ENCODE peak calls at places on chromosomes 7 and 10, in seven cellular contexts. One of them, this sample, is unnamed.

GRCh38 chr10:22615819-22616499 is 98.4 kb downstream of the PIP4K2A start:
- DNase-seq in neural crest cell: peak; percentile 16
- DNase-seq in B cell: peak; percentile 64
- DNase-seq in lower leg skin: no peak
- DNase-seq in PC-9: peak; percentile 32
- DNase-seq in tibial artery: peak; percentile 50
- DNase-seq in GM12865: peak; percentile 81
- DNase-seq in this sample: no peak

GRCh38 chr7:152108359-152108758 is 82.9 kb downstream of the GALNT11 start:
- DNase-seq in neural crest cell: no peak
- DNase-seq in B cell: no peak
- DNase-seq in lower leg skin: no peak
- DNase-seq in PC-9: no peak
- DNase-seq in tibial artery: no peak
- DNase-seq in GM12865: no peak
- DNase-seq in this sample: no peak

GRCh38 chr10:6275022-6275997 is 72.6 kb downstream of the PFKFB3 start:
- DNase-seq in neural crest cell: peak; percentile 12
- DNase-seq in B cell: peak; percentile 52
- DNase-seq in lower leg skin: peak; percentile 98
- DNase-seq in PC-9: peak; percentile 94
- DNase-seq in tibial artery: peak; percentile 92
- DNase-seq in GM12865: peak; percentile 92
- DNase-seq in this sample: no peak

GRCh38 chr10:78267598-78267997 is 233.9 kb downstream of the RPS24 start:
- DNase-seq in neural crest cell: no peak
- DNase-seq in B cell: no peak
- DNase-seq in lower leg skin: no peak
- DNase-seq in PC-9: no peak
- DNase-seq in tibial artery: no peak
- DNase-seq in GM12865: no peak
- DNase-seq in this sample: no peak

GRCh38 chr7:128934361-128935352 is 3.1 kb upstream of the IRF5 start:
- DNase-seq in neural crest cell: no peak
- DNase-seq in B cell: peak; percentile 77
- DNase-seq in lower leg skin: peak; percentile 84
- DNase-seq in PC-9: no peak
- DNase-seq in tibial artery: no peak
- DNase-seq in GM12865: peak; percentile 93
- DNase-seq in this sample: no peak

GRCh38 chr10:38094923-38095574 is 912 bp downstream of the ZNF37A start:
- DNase-seq in neural crest cell: no peak
- DNase-seq in B cell: peak; percentile 7
- DNase-seq in lower leg skin: no peak
- DNase-seq in PC-9: no peak
- DNase-seq in tibial artery: no peak
- DNase-seq in GM12865: peak; percentile 10
- DNase-seq in this sample: no peak

GRCh38 chr10:46231087-46231486 is 55.7 kb upstream of the ANTXRL start:
- DNase-seq in neural crest cell: no peak
- DNase-seq in B cell: no peak
- DNase-seq in lower leg skin: peak; percentile 76
- DNase-seq in PC-9: no peak
- DNase-seq in tibial artery: no peak
- DNase-seq in GM12865: no peak
- DNase-seq in this sample: no peak

GRCh38 chr10:106320876-106321275 is 843.6 kb downstream of the SORCS1 start:
- DNase-seq in neural crest cell: no peak
- DNase-seq in B cell: no peak
- DNase-seq in lower leg skin: no peak
- DNase-seq in PC-9: no peak
- DNase-seq in tibial artery: no peak
- DNase-seq in GM12865: no peak
- DNase-seq in this sample: no peak

GRCh38 chr10:124653811-124654651 is 90.1 kb downstream of the FAM53B start:
- DNase-seq in neural crest cell: no peak
- DNase-seq in B cell: no peak
- DNase-seq in lower leg skin: no peak
- DNase-seq in PC-9: no peak
- DNase-seq in tibial artery: peak; percentile 45
- DNase-seq in GM12865: no peak
- DNase-seq in this sample: no peak

GRCh38 chr10:43075612-43076003 is 1.3 kb upstream of the RET start:
- DNase-seq in neural crest cell: no peak
- DNase-seq in B cell: no peak
- DNase-seq in lower leg skin: no peak
- DNase-seq in PC-9: no peak
- DNase-seq in tibial artery: no peak
- DNase-seq in GM12865: no peak
- DNase-seq in this sample: no peak

GRCh38 chr7:54901840-54902239 is 117.0 kb upstream of the EGFR start:
- DNase-seq in neural crest cell: no peak
- DNase-seq in B cell: no peak
- DNase-seq in lower leg skin: no peak
- DNase-seq in PC-9: no peak
- DNase-seq in tibial artery: no peak
- DNase-seq in GM12865: no peak
- DNase-seq in this sample: no peak

GRCh38 chr10:58971211-58971610 is 205.2 kb upstream of the PHYHIPL start:
- DNase-seq in neural crest cell: no peak
- DNase-seq in B cell: no peak
- DNase-seq in lower leg skin: no peak
- DNase-seq in PC-9: no peak
- DNase-seq in tibial artery: no peak
- DNase-seq in GM12865: no peak
- DNase-seq in this sample: no peak

GRCh38 chr10:22433875-22434274 is 88.6 kb downstream of the SPAG6 start:
- DNase-seq in neural crest cell: no peak
- DNase-seq in B cell: no peak
- DNase-seq in lower leg skin: no peak
- DNase-seq in PC-9: no peak
- DNase-seq in tibial artery: no peak
- DNase-seq in GM12865: no peak
- DNase-seq in this sample: no peak

GRCh38 chr7:150727381-150727780 is 9.8 kb upstream of the GIMAP5 start:
- DNase-seq in neural crest cell: no peak
- DNase-seq in B cell: no peak
- DNase-seq in lower leg skin: no peak
- DNase-seq in PC-9: no peak
- DNase-seq in tibial artery: no peak
- DNase-seq in GM12865: no peak
- DNase-seq in this sample: no peak

GRCh38 chr10:69321865-69322264 is 43.6 kb downstream of the HK1 start:
- DNase-seq in neural crest cell: no peak
- DNase-seq in B cell: no peak
- DNase-seq in lower leg skin: no peak
- DNase-seq in PC-9: no peak
- DNase-seq in tibial artery: no peak
- DNase-seq in GM12865: no peak
- DNase-seq in this sample: no peak

GRCh38 chr7:40057292-40057691 is 77.1 kb downstream of the MPLKIP start:
- DNase-seq in neural crest cell: no peak
- DNase-seq in B cell: no peak
- DNase-seq in lower leg skin: no peak
- DNase-seq in PC-9: no peak
- DNase-seq in tibial artery: no peak
- DNase-seq in GM12865: no peak
- DNase-seq in this sample: no peak

DNA sequence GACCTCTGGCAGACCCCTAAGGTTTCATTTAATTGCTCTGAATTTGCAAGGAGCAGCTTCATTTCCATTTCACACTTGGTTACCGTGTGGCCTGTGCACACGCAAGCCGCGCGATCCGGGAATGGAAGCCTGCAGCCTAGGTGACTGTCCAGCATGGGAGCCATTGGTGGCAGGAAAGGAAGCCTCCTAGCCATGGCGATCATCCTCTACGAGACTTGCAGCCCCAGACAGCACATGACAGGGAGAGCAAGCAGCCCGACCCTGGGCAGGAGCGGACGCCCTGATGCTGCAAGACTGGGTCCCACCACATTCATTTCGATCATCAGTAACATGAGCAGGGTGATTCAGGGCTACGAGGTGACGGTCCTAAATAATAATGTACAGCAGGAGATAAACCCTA is 33.9 kb downstream of the C10orf143 start:
- DNase-seq in neural crest cell: no peak
- DNase-seq in B cell: no peak
- DNase-seq in lower leg skin: no peak
- DNase-seq in PC-9: no peak
- DNase-seq in tibial artery: no peak
- DNase-seq in GM12865: no peak
- DNase-seq in this sample: no peak
- TF ChIP-seq CTCF in neural crest cell: no peak
- TF ChIP-seq CTCF in B cell: no peak
- TF ChIP-seq CTCF in lower leg skin: no peak
- TF ChIP-seq CTCF in PC-9: no peak
- TF ChIP-seq CTCF in tibial artery: no peak
- TF ChIP-seq CTCF in GM12865: no peak
- TF ChIP-seq CTCF in this sample: no peak

DNA sequence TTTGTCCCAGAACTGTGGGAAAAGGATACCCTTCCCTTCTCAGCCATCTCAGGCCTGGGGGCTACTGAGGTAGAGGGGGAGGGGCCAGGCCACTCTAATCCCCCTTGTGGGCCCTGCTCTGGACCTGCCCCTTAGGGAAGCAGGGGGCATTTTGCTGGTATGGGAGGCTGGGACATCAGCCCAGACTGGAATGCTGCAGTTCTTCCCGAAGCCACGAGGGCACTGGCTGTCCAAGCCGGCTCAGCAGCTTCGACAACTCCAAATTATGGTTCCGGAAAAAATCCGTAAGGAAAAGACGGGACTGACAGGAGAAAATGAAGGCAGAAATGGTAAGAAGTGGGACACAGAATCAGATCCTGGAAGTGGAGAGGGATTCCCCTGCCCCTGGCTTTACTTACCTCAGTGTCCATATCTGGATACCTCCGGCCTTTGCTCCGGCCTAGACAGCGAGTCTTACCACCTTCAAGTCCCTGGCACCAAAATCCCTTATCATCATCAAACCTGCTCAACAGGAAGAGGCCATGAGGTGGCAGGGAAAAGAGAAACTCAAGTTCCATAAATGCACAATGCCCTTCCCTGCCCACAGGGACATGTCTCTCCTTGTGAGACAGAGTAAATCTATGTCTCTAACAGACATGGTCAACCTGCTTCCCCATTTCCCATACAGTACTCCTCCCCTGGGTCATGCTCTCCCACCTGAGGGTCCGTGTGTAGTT is 9.0 kb downstream of the NDST2 start:
- DNase-seq in neural crest cell: no peak
- DNase-seq in B cell: no peak
- DNase-seq in lower leg skin: no peak
- DNase-seq in PC-9: no peak
- DNase-seq in tibial artery: no peak
- DNase-seq in GM12865: no peak
- DNase-seq in this sample: no peak
- TF ChIP-seq CTCF in neural crest cell: no peak
- TF ChIP-seq CTCF in B cell: no peak
- TF ChIP-seq CTCF in lower leg skin: no peak
- TF ChIP-seq CTCF in PC-9: no peak
- TF ChIP-seq CTCF in tibial artery: no peak
- TF ChIP-seq CTCF in GM12865: no peak
- TF ChIP-seq CTCF in this sample: no peak

GRCh38 chr7:149310113-149310836 is 48.3 kb downstream of the ZNF783 start:
- DNase-seq in neural crest cell: no peak
- DNase-seq in B cell: peak; percentile 57
- DNase-seq in lower leg skin: no peak
- DNase-seq in PC-9: peak; percentile 36
- DNase-seq in tibial artery: no peak
- DNase-seq in GM12865: peak; percentile 70
- DNase-seq in this sample: no peak
- TF ChIP-seq CTCF in neural crest cell: peak; percentile 72
- TF ChIP-seq CTCF in B cell: peak; percentile 56
- TF ChIP-seq CTCF in lower leg skin: no peak
- TF ChIP-seq CTCF in PC-9: peak; percentile 77
- TF ChIP-seq CTCF in tibial artery: peak; percentile 31
- TF ChIP-seq CTCF in GM12865: peak; percentile 53
- TF ChIP-seq CTCF in this sample: peak; percentile 56

GRCh38 chr10:95183132-95183450 is 10.9 kb upstream of the ACSM6 start:
- DNase-seq in neural crest cell: no peak
- DNase-seq in B cell: no peak
- DNase-seq in lower leg skin: no peak
- DNase-seq in PC-9: no peak
- DNase-seq in tibial artery: no peak
- DNase-seq in GM12865: no peak
- DNase-seq in this sample: no peak
- TF ChIP-seq CTCF in neural crest cell: no peak
- TF ChIP-seq CTCF in B cell: no peak
- TF ChIP-seq CTCF in lower leg skin: no peak
- TF ChIP-seq CTCF in PC-9: no peak
- TF ChIP-seq CTCF in tibial artery: no peak
- TF ChIP-seq CTCF in GM12865: no peak
- TF ChIP-seq CTCF in this sample: no peak

GRCh38 chr10:9828110-9828509 is 1189.6 kb upstream of the CELF2 start:
- DNase-seq in neural crest cell: no peak
- DNase-seq in B cell: no peak
- DNase-seq in lower leg skin: no peak
- DNase-seq in PC-9: no peak
- DNase-seq in tibial artery: no peak
- DNase-seq in GM12865: no peak
- DNase-seq in this sample: no peak
- TF ChIP-seq CTCF in neural crest cell: no peak
- TF ChIP-seq CTCF in B cell: no peak
- TF ChIP-seq CTCF in lower leg skin: no peak
- TF ChIP-seq CTCF in PC-9: no peak
- TF ChIP-seq CTCF in tibial artery: no peak
- TF ChIP-seq CTCF in GM12865: no peak
- TF ChIP-seq CTCF in this sample: no peak

GRCh38 chr7:31171216-31171750 is 119.2 kb downstream of the ADCYAP1R1 start:
- DNase-seq in neural crest cell: no peak
- DNase-seq in B cell: no peak
- DNase-seq in lower leg skin: no peak
- DNase-seq in PC-9: no peak
- DNase-seq in tibial artery: no peak
- DNase-seq in GM12865: peak; percentile 17
- DNase-seq in this sample: no peak

GRCh38 chr7:31172071-31172470 is 120.0 kb downstream of the ADCYAP1R1 start:
- DNase-seq in neural crest cell: no peak
- DNase-seq in B cell: no peak
- DNase-seq in lower leg skin: no peak
- DNase-seq in PC-9: no peak
- DNase-seq in tibial artery: no peak
- DNase-seq in GM12865: no peak
- DNase-seq in this sample: no peak

GRCh38 chr7:31175672-31176071 is 123.6 kb downstream of the ADCYAP1R1 start:
- DNase-seq in neural crest cell: no peak
- DNase-seq in B cell: no peak
- DNase-seq in lower leg skin: no peak
- DNase-seq in PC-9: no peak
- DNase-seq in tibial artery: no peak
- DNase-seq in GM12865: no peak
- DNase-seq in this sample: no peak
- TF ChIP-seq CTCF in neural crest cell: peak; percentile 31
- TF ChIP-seq CTCF in B cell: no peak
- TF ChIP-seq CTCF in lower leg skin: no peak
- TF ChIP-seq CTCF in PC-9: peak; percentile 56
- TF ChIP-seq CTCF in tibial artery: no peak
- TF ChIP-seq CTCF in GM12865: peak; percentile 21
- TF ChIP-seq CTCF in this sample: no peak

This sample was measured in mesothelial cell of epicardium.